ENCODE peak calls at places on chromosomes 12 and 14, in seven cellular contexts. One of them, this sample, is unnamed. For H3K4me1, the result is how much of the 10 kb centered on the place peaks cover.

GRCh38 chr12:2335517-2335916 is 282.7 kb downstream of the CACNA1C start:
- DNase-seq in adrenal gland: no peak
- DNase-seq in Karpas-422: no peak
- DNase-seq in upper lobe of left lung: no peak
- DNase-seq in breast epithelium: no peak
- DNase-seq in uterus: no peak
- DNase-seq in heart right ventricle: no peak
- DNase-seq in this sample: no peak

GRCh38 chr14:49972199-49972671 is 79.4 kb downstream of the ARF6 start:
- DNase-seq in adrenal gland: no peak
- DNase-seq in Karpas-422: peak
- DNase-seq in upper lobe of left lung: no peak
- DNase-seq in breast epithelium: no peak
- DNase-seq in uterus: no peak
- DNase-seq in heart right ventricle: no peak
- DNase-seq in this sample: no peak

GRCh38 chr14:31405106-31405505 is 15.2 kb downstream of the HEATR5A start:
- DNase-seq in adrenal gland: no peak
- DNase-seq in Karpas-422: no peak
- DNase-seq in upper lobe of left lung: no peak
- DNase-seq in breast epithelium: no peak
- DNase-seq in uterus: no peak
- DNase-seq in heart right ventricle: no peak
- DNase-seq in this sample: no peak

GRCh38 chr12:92439397-92439779 is 263.4 kb upstream of the PLEKHG7 start:
- DNase-seq in adrenal gland: peak
- DNase-seq in Karpas-422: no peak
- DNase-seq in upper lobe of left lung: no peak
- DNase-seq in breast epithelium: no peak
- DNase-seq in uterus: peak
- DNase-seq in heart right ventricle: no peak
- DNase-seq in this sample: no peak

GRCh38 chr14:76779221-76780057 is 18.2 kb downstream of the VASH1 start:
- DNase-seq in adrenal gland: no peak
- DNase-seq in Karpas-422: no peak
- DNase-seq in upper lobe of left lung: no peak
- DNase-seq in breast epithelium: no peak
- DNase-seq in uterus: no peak
- DNase-seq in heart right ventricle: no peak
- DNase-seq in this sample: no peak

GRCh38 chr14:64196668-64197411 is 97.3 kb downstream of the ESR2 start:
- DNase-seq in adrenal gland: peak
- DNase-seq in Karpas-422: peak
- DNase-seq in upper lobe of left lung: peak
- DNase-seq in breast epithelium: no peak
- DNase-seq in uterus: no peak
- DNase-seq in heart right ventricle: peak
- DNase-seq in this sample: no peak

GRCh38 chr12:879641-880040 is 69.9 kb downstream of the RAD52 start:
- DNase-seq in adrenal gland: no peak
- DNase-seq in Karpas-422: no peak
- DNase-seq in upper lobe of left lung: no peak
- DNase-seq in breast epithelium: no peak
- DNase-seq in uterus: no peak
- DNase-seq in heart right ventricle: no peak
- DNase-seq in this sample: no peak

GRCh38 chr12:110310754-110311153 is 29.7 kb downstream of the ATP2A2 start:
- DNase-seq in adrenal gland: no peak
- DNase-seq in Karpas-422: no peak
- DNase-seq in upper lobe of left lung: no peak
- DNase-seq in breast epithelium: no peak
- DNase-seq in uterus: no peak
- DNase-seq in heart right ventricle: no peak
- DNase-seq in this sample: no peak

GRCh38 chr12:27652174-27652763 is 44.0 kb upstream of the REP15 start:
- DNase-seq in adrenal gland: peak
- DNase-seq in Karpas-422: peak
- DNase-seq in upper lobe of left lung: no peak
- DNase-seq in breast epithelium: no peak
- DNase-seq in uterus: peak
- DNase-seq in heart right ventricle: no peak
- DNase-seq in this sample: no peak

GRCh38 chr14:69685217-69685616 is 73.8 kb downstream of the SUSD6 start:
- DNase-seq in adrenal gland: no peak
- DNase-seq in Karpas-422: no peak
- DNase-seq in upper lobe of left lung: no peak
- DNase-seq in breast epithelium: no peak
- DNase-seq in uterus: no peak
- DNase-seq in heart right ventricle: no peak
- DNase-seq in this sample: no peak

GRCh38 chr12:106358410-106359241 is 1.1 kb downstream of the POLR3B start:
- DNase-seq in adrenal gland: peak
- DNase-seq in Karpas-422: no peak
- DNase-seq in upper lobe of left lung: no peak
- DNase-seq in breast epithelium: no peak
- DNase-seq in uterus: peak
- DNase-seq in heart right ventricle: peak
- DNase-seq in this sample: no peak

GRCh38 chr14:77322209-77322902 is 1.5 kb downstream of the GSTZ1 start:
- DNase-seq in adrenal gland: no peak
- DNase-seq in Karpas-422: peak
- DNase-seq in upper lobe of left lung: no peak
- DNase-seq in breast epithelium: no peak
- DNase-seq in uterus: no peak
- DNase-seq in heart right ventricle: no peak
- DNase-seq in this sample: no peak

GRCh38 chr14:59028476-59029202 is 159.8 kb upstream of the DAAM1 start:
- DNase-seq in adrenal gland: peak
- DNase-seq in Karpas-422: peak
- DNase-seq in upper lobe of left lung: no peak
- DNase-seq in breast epithelium: no peak
- DNase-seq in uterus: peak
- DNase-seq in heart right ventricle: peak
- DNase-seq in this sample: no peak

GRCh38 chr12:76444408-76444984 is 96.3 kb upstream of the BBS10 start:
- DNase-seq in adrenal gland: no peak
- DNase-seq in Karpas-422: no peak
- DNase-seq in upper lobe of left lung: no peak
- DNase-seq in breast epithelium: no peak
- DNase-seq in uterus: no peak
- DNase-seq in heart right ventricle: no peak
- DNase-seq in this sample: no peak

GRCh38 chr12:31647106-31647505 is 12.4 kb upstream of the ETFBKMT start:
- DNase-seq in adrenal gland: no peak
- DNase-seq in Karpas-422: no peak
- DNase-seq in upper lobe of left lung: no peak
- DNase-seq in breast epithelium: no peak
- DNase-seq in uterus: no peak
- DNase-seq in heart right ventricle: no peak
- DNase-seq in this sample: no peak

GRCh38 chr12:63844391-63845341 is at the start of gene SRGAP1:
- DNase-seq in adrenal gland: peak
- DNase-seq in Karpas-422: no peak
- DNase-seq in upper lobe of left lung: no peak
- DNase-seq in breast epithelium: peak
- DNase-seq in uterus: peak
- DNase-seq in heart right ventricle: peak
- DNase-seq in this sample: no peak

GRCh38 chr12:44101470-44101869 is 265.6 kb downstream of the TMEM117 start:
- DNase-seq in adrenal gland: no peak
- DNase-seq in Karpas-422: no peak
- DNase-seq in upper lobe of left lung: no peak
- DNase-seq in breast epithelium: no peak
- DNase-seq in uterus: no peak
- DNase-seq in heart right ventricle: no peak
- DNase-seq in this sample: no peak

GRCh38 chr12:115736360-115736759 is 541.1 kb downstream of the MED13L start:
- DNase-seq in adrenal gland: no peak
- DNase-seq in Karpas-422: no peak
- DNase-seq in upper lobe of left lung: no peak
- DNase-seq in breast epithelium: no peak
- DNase-seq in uterus: no peak
- DNase-seq in heart right ventricle: no peak
- DNase-seq in this sample: no peak
- H3K4me1 ChIP-seq in adrenal gland: under half
- H3K4me1 ChIP-seq in Karpas-422: under half
- H3K4me1 ChIP-seq in upper lobe of left lung: under half
- H3K4me1 ChIP-seq in breast epithelium: under half
- H3K4me1 ChIP-seq in uterus: under half
- H3K4me1 ChIP-seq in heart right ventricle: under half
- H3K4me1 ChIP-seq in this sample: under half

GRCh38 chr12:94694732-94695131 is 44.4 kb upstream of the TMCC3 start:
- DNase-seq in adrenal gland: no peak
- DNase-seq in Karpas-422: no peak
- DNase-seq in upper lobe of left lung: no peak
- DNase-seq in breast epithelium: no peak
- DNase-seq in uterus: no peak
- DNase-seq in heart right ventricle: no peak
- DNase-seq in this sample: no peak

GRCh38 chr12:94689002-94689645 is 38.8 kb upstream of the TMCC3 start:
- DNase-seq in adrenal gland: no peak
- DNase-seq in Karpas-422: no peak
- DNase-seq in upper lobe of left lung: no peak
- DNase-seq in breast epithelium: no peak
- DNase-seq in uterus: no peak
- DNase-seq in heart right ventricle: no peak
- DNase-seq in this sample: no peak

GRCh38 chr12:94686834-94687628 is 36.7 kb upstream of the TMCC3 start:
- DNase-seq in adrenal gland: no peak
- DNase-seq in Karpas-422: no peak
- DNase-seq in upper lobe of left lung: no peak
- DNase-seq in breast epithelium: no peak
- DNase-seq in uterus: no peak
- DNase-seq in heart right ventricle: no peak
- DNase-seq in this sample: no peak

GRCh38 chr12:94690199-94690695 is 39.9 kb upstream of the TMCC3 start:
- DNase-seq in adrenal gland: no peak
- DNase-seq in Karpas-422: no peak
- DNase-seq in upper lobe of left lung: no peak
- DNase-seq in breast epithelium: no peak
- DNase-seq in uterus: no peak
- DNase-seq in heart right ventricle: no peak
- DNase-seq in this sample: no peak

DNA sequence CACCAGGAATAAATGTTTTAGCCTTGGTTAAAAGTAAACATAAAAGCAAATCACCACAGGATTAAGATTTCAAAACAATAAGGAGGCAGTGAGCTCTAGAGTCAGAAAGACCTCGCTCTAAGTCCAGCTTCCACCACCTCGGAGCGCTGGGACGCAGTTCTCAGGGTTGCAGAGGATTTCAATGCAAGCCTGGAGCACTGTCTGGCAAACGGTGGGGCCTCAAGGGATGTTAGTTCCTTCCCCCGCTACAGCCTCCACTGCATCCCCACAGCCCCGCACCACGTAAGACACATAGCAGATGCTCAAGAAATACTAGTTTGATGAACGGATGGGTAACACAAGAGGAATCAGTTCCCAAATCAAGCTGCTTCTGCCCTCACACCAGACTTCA is 39.3 kb upstream of the TMCC3 start:
- DNase-seq in adrenal gland: no peak
- DNase-seq in Karpas-422: no peak
- DNase-seq in upper lobe of left lung: no peak
- DNase-seq in breast epithelium: no peak
- DNase-seq in uterus: peak
- DNase-seq in heart right ventricle: no peak
- DNase-seq in this sample: no peak
- H3K4me3 ChIP-seq in adrenal gland: no peak
- H3K4me3 ChIP-seq in Karpas-422: no peak
- H3K4me3 ChIP-seq in upper lobe of left lung: no peak
- H3K4me3 ChIP-seq in breast epithelium: peak
- H3K4me3 ChIP-seq in uterus: peak
- H3K4me3 ChIP-seq in heart right ventricle: peak
- H3K4me3 ChIP-seq in this sample: no peak

GRCh38 chr14:52835122-52835903 is 43.9 kb upstream of the GNPNAT1 start:
- DNase-seq in adrenal gland: no peak
- DNase-seq in Karpas-422: no peak
- DNase-seq in upper lobe of left lung: no peak
- DNase-seq in breast epithelium: no peak
- DNase-seq in uterus: no peak
- DNase-seq in heart right ventricle: no peak
- DNase-seq in this sample: no peak
- H3K4me1 ChIP-seq in adrenal gland: under half
- H3K4me1 ChIP-seq in Karpas-422: under half
- H3K4me1 ChIP-seq in upper lobe of left lung: under half
- H3K4me1 ChIP-seq in breast epithelium: under half
- H3K4me1 ChIP-seq in uterus: under half
- H3K4me1 ChIP-seq in heart right ventricle: under half
- H3K4me1 ChIP-seq in this sample: under half

DNA sequence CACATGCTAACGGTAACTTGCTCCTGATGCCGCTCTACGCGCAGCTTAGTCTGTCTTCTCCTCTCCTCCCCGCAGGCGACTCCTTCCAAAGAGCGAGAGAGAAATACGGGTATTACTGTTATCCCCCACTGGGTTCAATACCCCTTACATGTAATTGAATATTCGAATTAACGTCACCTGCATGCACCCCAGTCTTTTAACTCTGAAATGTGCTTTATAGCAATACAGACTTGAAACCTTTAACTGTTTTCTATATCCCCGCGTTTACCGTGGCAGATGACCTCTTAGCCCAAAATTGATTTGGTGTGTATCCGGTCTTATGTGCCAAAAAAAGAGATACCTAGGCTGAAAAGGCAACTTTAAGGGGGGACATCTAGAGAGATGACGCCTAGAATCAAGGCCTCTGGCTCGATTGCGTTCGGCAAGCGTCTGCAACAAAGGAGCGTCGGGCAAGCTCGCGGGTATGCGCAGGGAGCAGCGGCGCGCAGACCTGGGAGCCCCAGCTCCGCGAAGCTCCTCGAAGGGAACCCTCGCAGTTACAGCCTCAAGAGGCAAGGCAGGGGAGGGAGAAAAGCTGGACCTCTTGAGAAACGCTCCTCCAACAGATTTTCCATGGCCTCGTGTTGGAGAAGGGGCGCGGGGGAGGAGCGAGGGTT is 6.8 kb upstream of the FOXG1 start:
- DNase-seq in adrenal gland: no peak
- DNase-seq in Karpas-422: no peak
- DNase-seq in upper lobe of left lung: no peak
- DNase-seq in breast epithelium: no peak
- DNase-seq in uterus: no peak
- DNase-seq in heart right ventricle: no peak
- DNase-seq in this sample: no peak
- H3K4me3 ChIP-seq in adrenal gland: no peak
- H3K4me3 ChIP-seq in Karpas-422: no peak
- H3K4me3 ChIP-seq in upper lobe of left lung: no peak
- H3K4me3 ChIP-seq in breast epithelium: no peak
- H3K4me3 ChIP-seq in uterus: no peak
- H3K4me3 ChIP-seq in heart right ventricle: no peak
- H3K4me3 ChIP-seq in this sample: no peak